ENCODE peak calls at places on chromosomes 4 and X, in four cellular contexts. R is HCT116, O is RWPE1, P is left ventricle myocardium inferior. X is an unnamed sample.

GRCh38 chr4:73600917-73601316 is 19.3 kb downstream of the RASSF6 start:
- DNase-seq in O (no peak), P (no peak), R (no peak), X (no peak)

GRCh38 chr4:109989044-109989443 is 76.4 kb downstream of the EGF start:
- DNase-seq in O (peak), P (no peak), R (peak), X (peak)

GRCh38 chr4:184417802-184418511 is 56.4 kb downstream of the IRF2 start:
- DNase-seq in P (no peak), R (peak), O (peak), X (no peak)

GRCh38 chrX:134020910-134021309 is 35.5 kb upstream of the GPC3 start:
- DNase-seq in P (no peak), R (no peak), O (no peak), X (peak)

GRCh38 chr4:143336828-143337599 is at the start of gene GAB1:
- DNase-seq in R (no peak), O (peak), P (peak), X (peak)

GRCh38 chr4:9898596-9899345 is 117.3 kb downstream of the DRD5 start:
- DNase-seq in P (peak), O (peak), R (peak), X (peak)

GRCh38 chr4:102858828-102859464 is 9.8 kb upstream of the CISD2 start:
- DNase-seq in R (no peak), P (no peak), O (no peak), X (no peak)

GRCh38 chrX:9644335-9644734 is 121.3 kb downstream of the GPR143 start:
- DNase-seq in O (no peak), P (no peak), R (no peak), X (no peak)

GRCh38 chr4:94486372-94486801 is 34.6 kb downstream of the PDLIM5 start:
- DNase-seq in R (no peak), O (no peak), P (no peak), X (peak)

GRCh38 chr4:99855677-99856076 is 38.5 kb downstream of the LAMTOR3 start:
- DNase-seq in P (no peak), R (no peak), O (no peak), X (no peak)

DNA sequence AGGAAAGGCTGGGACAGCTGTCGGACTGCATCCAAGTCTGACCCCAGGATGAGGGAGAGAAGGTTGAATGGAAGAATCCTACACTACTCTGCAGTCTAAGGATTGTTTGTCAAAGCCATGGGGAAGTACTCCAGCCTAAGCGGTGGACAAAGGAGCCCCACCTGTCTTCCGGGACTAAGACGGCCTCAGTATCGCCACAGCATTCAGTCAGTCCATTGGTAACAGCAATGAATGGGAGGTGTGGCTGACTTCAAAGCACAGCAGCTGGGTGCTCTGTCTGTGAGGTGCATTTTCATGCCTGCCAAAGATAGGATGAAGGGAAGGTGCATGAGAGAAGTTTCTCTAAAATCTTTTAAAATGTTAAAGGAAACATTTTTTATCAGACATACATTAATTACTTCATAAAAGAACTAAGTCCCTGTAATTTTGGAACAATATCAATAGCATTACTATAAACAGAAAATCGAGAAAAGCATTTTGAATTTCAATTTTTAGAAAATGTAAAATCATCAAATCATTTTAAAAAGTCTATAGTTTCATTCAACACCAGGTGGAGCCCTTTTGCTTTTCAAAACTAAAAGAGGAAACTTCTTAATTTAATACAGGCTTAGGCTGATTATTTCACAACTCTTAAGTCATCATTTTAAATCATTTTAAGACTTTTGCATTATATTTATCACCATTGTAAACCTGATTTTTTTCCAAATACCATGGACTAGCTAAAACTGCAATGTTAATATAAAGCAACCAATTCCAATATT is 27.6 kb upstream of the INTU start:
- DNase-seq in P (no peak), R (peak), O (peak), X (no peak)
- TF ChIP-seq CTCF in P (peak), R (peak), O (peak), X (no peak)

GRCh38 chrX:115649461-115650063 is 88.6 kb downstream of the PLS3 start:
- DNase-seq in P (no peak), O (peak), R (no peak), X (no peak)

GRCh38 chrX:115650449-115650848 is 89.5 kb downstream of the PLS3 start:
- DNase-seq in O (no peak), P (no peak), R (no peak), X (no peak)

GRCh38 chrX:115652221-115652620 is 91.2 kb downstream of the PLS3 start:
- DNase-seq in O (no peak), P (no peak), R (no peak), X (no peak)

GRCh38 chrX:115650916-115651315 is 89.9 kb downstream of the PLS3 start:
- DNase-seq in R (peak), P (no peak), O (peak), X (peak)
- TF ChIP-seq CTCF in R (no peak), P (peak), O (peak), X (peak)

GRCh38 chr4:106201373-106201772 is 114.6 kb downstream of the TBCK start:
- DNase-seq in P (no peak), R (no peak), O (peak), X (no peak)
- TF ChIP-seq CTCF in P (peak), R (peak), O (peak), X (no peak)

DNA sequence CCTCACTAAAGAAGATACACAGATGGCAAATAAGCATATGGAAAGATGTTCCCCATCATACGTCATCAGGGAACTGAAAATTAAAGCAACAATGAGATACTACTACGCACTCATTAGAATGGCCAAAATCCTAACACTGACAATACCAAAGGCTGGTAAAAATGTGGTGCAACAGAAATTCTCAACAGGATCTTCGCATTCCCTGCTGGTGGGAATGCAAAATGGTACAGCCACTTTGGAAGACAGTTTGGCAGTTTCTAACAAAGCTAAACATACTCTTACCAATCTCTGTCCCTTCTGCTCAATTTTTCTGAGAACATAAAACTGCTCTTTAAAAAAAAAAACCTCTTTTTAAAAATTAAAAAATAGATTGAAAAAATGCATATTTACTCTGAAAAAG is 300.2 kb downstream of the FBXW7 start:
- DNase-seq in O (no peak), P (no peak), R (no peak), X (no peak)
- TF ChIP-seq CTCF in O (no peak), P (no peak), R (no peak), X (no peak)

X was measured in Calu3.